ENCODE peak calls at places on chromosomes 7 and 10, in eight cellular contexts. H is stomach, M is tibial artery, E is fibroblast of lung, R is psoas muscle, S is pancreas, Y is H1, O is tibial nerve. Q is an unnamed sample.

GRCh38 chr10:74544106-74544505 is 282.3 kb upstream of the KAT6B start:
- DNase-seq in H (no peak), M (no peak), E (peak), R (no peak), S (no peak), Y (no peak), O (no peak), Q (no peak)

GRCh38 chr10:103067951-103068350 is 125.1 kb downstream of the NT5C2 start:
- DNase-seq in H (no peak), M (no peak), E (no peak), R (no peak), S (no peak), Y (no peak), O (no peak), Q (no peak)

GRCh38 chr10:94549221-94549620 is 3.6 kb downstream of the HELLS start:
- DNase-seq in H (no peak), M (no peak), E (no peak), R (no peak), S (no peak), Y (no peak), O (no peak), Q (no peak)

GRCh38 chr10:103668351-103669242 is 175.1 kb downstream of the NEURL1 start:
- DNase-seq in H (peak), M (peak), E (peak), R (peak), S (no peak), Y (no peak), O (peak), Q (no peak)

GRCh38 chr7:44881610-44882009 is 3.7 kb downstream of the PURB start:
- DNase-seq in H (no peak), M (no peak), E (peak), R (no peak), S (no peak), Y (no peak), O (no peak), Q (no peak)

GRCh38 chr10:34922138-34922537 is 107.0 kb upstream of the PARD3 start:
- DNase-seq in H (no peak), M (no peak), E (no peak), R (no peak), S (no peak), Y (no peak), O (no peak), Q (no peak)

GRCh38 chr7:74018261-74018660 is 9.7 kb upstream of the ELN start:
- DNase-seq in H (no peak), M (no peak), E (no peak), R (no peak), S (no peak), Y (no peak), O (no peak), Q (no peak)

GRCh38 chr10:43251664-43252165 is 15.2 kb downstream of the RASGEF1A start:
- DNase-seq in H (no peak), M (peak), E (no peak), R (no peak), S (no peak), Y (no peak), O (no peak), Q (peak)

GRCh38 chr10:92241158-92241500 is 49.7 kb downstream of the CPEB3 start:
- DNase-seq in H (no peak), M (no peak), E (no peak), R (no peak), S (peak), Y (no peak), O (no peak), Q (no peak)

GRCh38 chr10:80163741-80164341 is 31.3 kb downstream of the PLAC9 start:
- DNase-seq in H (peak), M (no peak), E (peak), R (peak), S (no peak), Y (no peak), O (peak), Q (no peak)

GRCh38 chr7:57354679-57355338 is 95.2 kb upstream of the ZNF716 start:
- DNase-seq in H (no peak), M (no peak), E (no peak), R (no peak), S (no peak), Y (no peak), O (no peak), Q (no peak)

GRCh38 chr10:70592186-70592735 is 10.3 kb downstream of the PRF1 start:
- DNase-seq in H (no peak), M (no peak), E (no peak), R (no peak), S (no peak), Y (no peak), O (no peak), Q (no peak)

GRCh38 chr7:138246391-138246790 is 170.1 kb downstream of the AKR1D1 start:
- DNase-seq in H (no peak), M (no peak), E (no peak), R (no peak), S (no peak), Y (no peak), O (no peak), Q (no peak)

GRCh38 chr10:33927347-33927746 is 592.9 kb upstream of the NRP1 start:
- DNase-seq in H (no peak), M (no peak), E (no peak), R (no peak), S (no peak), Y (no peak), O (no peak), Q (no peak)

GRCh38 chr7:3893789-3894153 is 592.7 kb downstream of the SDK1 start:
- DNase-seq in H (no peak), M (no peak), E (no peak), R (no peak), S (no peak), Y (no peak), O (no peak), Q (no peak)

GRCh38 chr10:48791267-48791928 is 106.7 kb downstream of the WDFY4 start:
- DNase-seq in H (no peak), M (no peak), E (no peak), R (no peak), S (no peak), Y (no peak), O (no peak), Q (no peak)

GRCh38 chr10:36488579-36488978 is 636.8 kb upstream of the ANKRD30A start:
- DNase-seq in H (no peak), M (no peak), E (no peak), R (no peak), S (no peak), Y (no peak), O (no peak), Q (no peak)

GRCh38 chr7:4282434-4283223 is 399.5 kb upstream of the FOXK1 start:
- DNase-seq in H (no peak), M (no peak), E (no peak), R (no peak), S (no peak), Y (no peak), O (no peak), Q (no peak)

GRCh38 chr7:12729112-12729511 is 41.7 kb downstream of the ARL4A start:
- DNase-seq in H (peak), M (peak), E (peak), R (peak), S (peak), Y (peak), O (peak), Q (peak)

GRCh38 chr7:82288769-82289535 is 154.6 kb downstream of the CACNA2D1 start:
- DNase-seq in H (no peak), M (no peak), E (no peak), R (no peak), S (no peak), Y (no peak), O (no peak), Q (no peak)

GRCh38 chr7:100157334-100158228 is 942 bp downstream of the TRAPPC14 start:
- DNase-seq in H (no peak), M (no peak), E (peak), R (no peak), S (no peak), Y (no peak), O (peak), Q (peak)
- TF ChIP-seq CTCF in H (peak), M (no peak), E (peak), R (no peak), S (no peak), Y (no peak), O (no peak), Q (no peak)

GRCh38 chr7:80098795-80099194 is 35.8 kb upstream of the GNAI1 start:
- DNase-seq in H (no peak), M (no peak), E (no peak), R (no peak), S (no peak), Y (no peak), O (no peak), Q (no peak)
- TF ChIP-seq CTCF in H (peak), M (no peak), E (no peak), R (no peak), S (no peak), Y (no peak), O (no peak), Q (no peak)

DNA sequence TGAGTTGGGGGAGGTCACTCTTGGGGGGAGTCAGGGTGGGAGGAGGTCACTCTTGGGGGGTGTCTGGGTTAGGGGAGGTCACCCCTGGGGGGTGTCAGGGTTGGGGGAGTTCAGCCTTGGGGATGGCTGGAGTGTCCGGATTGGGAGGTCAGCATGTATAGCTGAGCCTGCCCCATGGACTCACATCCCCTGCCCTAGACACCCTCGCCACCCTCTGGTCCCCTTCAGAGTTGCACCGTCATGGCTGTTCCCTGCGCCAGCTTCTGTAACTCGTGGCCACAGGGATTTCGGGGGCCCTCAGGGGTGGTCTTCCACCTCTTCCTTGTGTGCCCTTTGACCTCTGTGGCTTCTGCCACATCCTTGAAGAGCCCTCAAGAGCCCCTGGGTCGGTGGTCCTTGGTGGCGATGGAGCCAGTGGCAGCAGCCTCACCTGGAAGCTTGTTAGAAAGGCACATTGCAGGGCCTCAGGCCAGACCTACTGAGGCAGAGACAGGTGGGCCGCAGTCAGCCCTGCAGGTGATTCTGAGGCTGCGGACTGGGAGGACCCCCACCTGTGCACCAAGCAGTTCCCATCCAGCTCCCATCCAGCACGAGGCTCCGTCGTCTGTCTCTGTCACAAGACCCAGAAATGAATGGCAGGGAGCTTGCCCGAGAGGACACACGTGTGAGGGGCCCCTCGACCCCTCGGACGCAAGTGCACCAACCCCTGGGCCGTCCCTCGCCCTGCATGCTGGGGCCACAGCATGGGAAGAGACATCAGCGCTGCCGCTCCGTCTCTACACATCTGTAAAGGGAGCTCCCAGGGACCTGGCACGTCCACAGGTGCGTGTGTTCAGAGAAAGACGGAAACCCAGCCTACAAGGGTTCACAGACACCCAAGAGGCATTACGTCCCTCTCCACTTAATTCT is 44.7 kb upstream of the SUN1 start:
- DNase-seq in H (no peak), M (no peak), E (no peak), R (no peak), S (no peak), Y (no peak), O (no peak), Q (no peak)
- TF ChIP-seq CTCF in H (no peak), M (no peak), E (no peak), R (no peak), S (no peak), Y (no peak), O (no peak), Q (no peak)

GRCh38 chr7:56063500-56063881 is 595 bp upstream of the SUMF2 start:
- DNase-seq in H (no peak), M (no peak), E (no peak), R (no peak), S (no peak), Y (no peak), O (no peak), Q (no peak)

GRCh38 chr7:56062382-56062781 is 1.7 kb upstream of the SUMF2 start:
- DNase-seq in H (no peak), M (no peak), E (peak), R (no peak), S (no peak), Y (no peak), O (no peak), Q (no peak)

DNA sequence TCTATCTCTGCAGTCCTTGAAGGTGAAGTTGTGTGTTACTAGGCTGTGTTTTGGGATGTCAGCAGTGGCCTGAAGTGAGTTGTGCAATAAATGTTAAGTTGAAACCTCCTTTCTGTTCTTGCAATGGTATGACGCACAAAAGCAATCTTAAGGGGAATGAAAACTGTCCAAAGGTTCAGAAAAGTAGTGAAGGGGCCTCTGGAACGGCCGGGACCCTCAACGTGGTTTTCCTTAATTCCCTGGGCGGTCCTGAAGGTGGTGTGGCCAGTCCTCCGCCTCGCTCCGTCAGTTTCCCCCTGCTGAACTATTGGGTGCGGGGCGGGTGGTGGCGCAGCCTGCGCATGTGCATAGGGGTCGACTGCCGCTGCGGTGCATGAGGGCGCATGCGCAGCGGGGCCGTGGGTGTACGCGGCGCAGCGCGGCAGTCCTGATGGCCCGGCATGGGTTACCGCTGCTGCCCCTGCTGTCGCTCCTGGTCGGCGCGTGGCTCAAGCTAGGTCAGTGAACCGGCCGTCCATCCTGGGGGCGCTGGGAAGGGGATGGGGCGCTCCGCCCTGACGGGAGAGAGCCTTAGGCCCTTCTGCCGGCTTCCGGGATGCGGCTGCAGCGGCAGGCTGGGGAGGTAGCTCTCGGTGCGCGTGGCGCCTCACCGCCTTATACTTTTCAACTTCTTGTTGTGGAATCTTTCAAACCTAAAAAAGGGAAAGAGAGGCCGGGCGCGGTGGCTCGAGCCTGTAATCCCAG is at the start of gene SUMF2:
- DNase-seq in H (peak), M (peak), E (peak), R (peak), S (peak), Y (peak), O (peak), Q (peak)
- TF ChIP-seq CTCF in H (no peak), M (no peak), E (no peak), R (no peak), S (no peak), Y (no peak), O (peak), Q (no peak)

GRCh38 chr7:132053871-132054270 is 497.4 kb upstream of the PODXL start:
- DNase-seq in H (no peak), M (no peak), E (no peak), R (no peak), S (no peak), Y (no peak), O (no peak), Q (no peak)

GRCh38 chr7:132045002-132045401 is 488.6 kb upstream of the PODXL start:
- DNase-seq in H (no peak), M (no peak), E (no peak), R (no peak), S (no peak), Y (no peak), O (no peak), Q (no peak)

GRCh38 chr7:132044247-132044646 is 487.8 kb upstream of the PODXL start:
- DNase-seq in H (no peak), M (no peak), E (no peak), R (no peak), S (no peak), Y (no peak), O (no peak), Q (no peak)

GRCh38 chr7:132045481-132045980 is 489.1 kb upstream of the PODXL start:
- DNase-seq in H (no peak), M (no peak), E (no peak), R (no peak), S (no peak), Y (no peak), O (no peak), Q (no peak)

DNA sequence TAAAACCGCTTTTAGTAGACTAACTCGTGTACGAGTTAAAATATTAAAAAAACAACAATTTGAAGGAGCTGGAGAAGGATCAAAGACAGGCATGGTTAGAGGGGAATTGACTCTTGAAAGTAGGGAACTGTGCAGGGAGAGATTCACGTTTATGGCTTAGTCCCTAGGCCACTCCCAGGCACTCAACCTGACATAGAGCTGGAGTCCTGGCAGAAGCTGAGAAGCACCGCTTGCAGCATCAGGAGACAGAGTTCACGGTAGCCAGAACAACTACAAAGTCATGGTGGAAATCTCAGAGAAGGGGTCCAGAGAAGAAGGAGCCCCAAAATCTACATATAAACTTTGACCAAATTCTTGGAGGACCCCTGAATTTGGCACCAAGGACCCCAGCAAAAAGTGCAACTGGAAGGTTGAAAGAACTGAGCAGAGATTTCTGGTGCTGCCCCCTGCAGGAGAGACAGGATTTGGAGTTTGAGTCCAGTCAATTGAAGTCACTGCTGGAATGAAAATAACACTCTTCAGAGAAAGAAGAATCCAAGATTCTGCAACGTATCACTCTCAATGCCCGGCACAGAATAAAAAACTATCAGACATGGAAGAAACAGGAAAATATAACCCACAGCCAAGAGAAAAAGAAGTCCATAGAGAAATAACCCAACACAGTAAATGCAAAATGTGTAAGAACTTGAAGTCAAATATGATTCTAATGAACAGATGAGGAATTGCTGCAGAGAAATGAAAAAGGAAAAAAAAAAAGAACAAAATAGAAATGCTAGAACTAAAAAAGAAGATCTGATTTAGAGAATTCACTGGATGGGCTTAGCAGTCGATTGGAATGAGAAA is 493.3 kb upstream of the PODXL start:
- DNase-seq in H (peak), M (no peak), E (peak), R (no peak), S (peak), Y (no peak), O (no peak), Q (no peak)
- TF ChIP-seq CTCF in H (peak), M (peak), E (peak), R (peak), S (peak), Y (peak), O (no peak), Q (no peak)

GRCh38 chr10:124742418-124743187 is 1.6 kb downstream of the FAM53B start:
- DNase-seq in H (no peak), M (no peak), E (peak), R (peak), S (peak), Y (no peak), O (no peak), Q (no peak)
- TF ChIP-seq CTCF in H (no peak), M (peak), E (no peak), R (no peak), S (no peak), Y (peak), O (peak), Q (no peak)

Q was measured in omental fat pad.